ENCODE peak calls at places on chromosomes 2 and 18, in five cellular contexts. P, K, E, H and U are unnamed samples.

GRCh38 chr2:120079647-120080046 is 66.8 kb downstream of the EPB41L5 start:
- DNase-seq in P (no peak), K (no peak), E (no peak), H (no peak), U (no peak)

GRCh38 chr2:203155406-203155805 is 83.4 kb upstream of the CYP20A1 start:
- DNase-seq in H (no peak), E (no peak), P (no peak), K (no peak), U (no peak)

GRCh38 chr2:156343096-156343939 is 10.8 kb upstream of the NR4A2 start:
- DNase-seq in H (no peak), P (no peak), E (no peak), K (no peak), U (no peak)

GRCh38 chr2:241891315-241891987 is 21.9 kb downstream of the RTP5 start:
- DNase-seq in H (no peak), K (no peak), E (no peak), P (no peak), U (no peak)

GRCh38 chr2:195322324-195322723 is 334.7 kb upstream of the SLC39A10 start:
- DNase-seq in H (no peak), E (no peak), K (no peak), P (peak; percentile 55), U (no peak)

GRCh38 chr2:11680181-11680900 is 10.3 kb upstream of the NTSR2 start:
- DNase-seq in H (no peak), E (no peak), P (no peak), K (no peak), U (no peak)

GRCh38 chr2:174573621-174574081 is 24.0 kb downstream of the WIPF1 start:
- DNase-seq in K (peak; percentile 27), P (no peak), H (no peak), E (peak; percentile 30), U (peak; percentile 23)

GRCh38 chr2:105100064-105100840 is 62.4 kb downstream of the MRPS9 start:
- DNase-seq in P (no peak), K (no peak), E (no peak), H (no peak), U (no peak)

GRCh38 chr2:39772086-39772811 is 6.8 kb downstream of the THUMPD2 start:
- DNase-seq in H (no peak), E (no peak), K (no peak), P (no peak), U (no peak)

GRCh38 chr18:8847900-8848299 is 142.5 kb downstream of the MTCL1 start:
- DNase-seq in K (peak; percentile 50), E (no peak), H (no peak), P (no peak), U (no peak)

GRCh38 chr18:78927156-78927555 is 52.5 kb upstream of the SALL3 start:
- DNase-seq in P (no peak), E (no peak), K (no peak), H (no peak), U (no peak)

GRCh38 chr2:55102056-55102812 is 52.0 kb upstream of the RTN4 start:
- DNase-seq in H (no peak), P (no peak), E (no peak), K (no peak), U (no peak)

GRCh38 chr2:199684168-199684567 is 166.8 kb downstream of the FTCDNL1 start:
- DNase-seq in K (no peak), P (no peak), E (no peak), H (no peak), U (no peak)

GRCh38 chr2:86048888-86049287 is 56.8 kb downstream of the POLR1A start:
- DNase-seq in H (no peak), E (no peak), P (no peak), K (no peak), U (no peak)

GRCh38 chr2:223026357-223027110 is 25.5 kb upstream of the KCNE4 start:
- DNase-seq in H (no peak), P (no peak), K (no peak), E (no peak), U (no peak)

GRCh38 chr2:160269365-160269764 is 69.3 kb upstream of the ITGB6 start:
- DNase-seq in E (no peak), H (no peak), K (no peak), P (no peak), U (no peak)